ENCODE peak calls at places on chromosomes 4 and X, in four cellular contexts. O is brain pericyte; K is HTR-8/SVneo; D is stimulated activated CD4-positive, alpha-beta T cell treated with anti-CD3 and anti-CD28 coated beads, Interleukin-4, amount 100 ng/mL, for 48 hours. Y is an unnamed sample.

GRCh38 chr4:10143171-10143570 is 26.6 kb upstream of the WDR1 start:
- DNase-seq in O (no peak), K (no peak), D (no peak), Y (no peak)

GRCh38 chr4:86401826-86402225 is 42.0 kb upstream of the MAPK10 start:
- DNase-seq in O (no peak), K (no peak), D (no peak), Y (no peak)

GRCh38 chr4:75593393-75593792 is 36.9 kb downstream of the CDKL2 start:
- DNase-seq in O (no peak), K (no peak), D (no peak), Y (no peak)

GRCh38 chr4:106869551-106869950 is 166.6 kb downstream of the DKK2 start:
- DNase-seq in O (no peak), K (no peak), D (no peak), Y (no peak)

GRCh38 chrX:39874202-39874816 is 223.4 kb downstream of the BCOR start:
- DNase-seq in O (no peak), K (peak; percentile 37), D (peak; percentile 66), Y (no peak)

GRCh38 chrX:76454456-76454927 is 27.0 kb downstream of the MAGEE1 start:
- DNase-seq in O (no peak), K (no peak), D (no peak), Y (no peak)

GRCh38 chr4:149914521-149915115 is 99.0 kb upstream of the IQCM start:
- DNase-seq in O (no peak), K (peak; percentile 45), D (peak; percentile 19), Y (peak; percentile 0)

GRCh38 chr4:1809754-1810502 is 16.8 kb downstream of the FGFR3 start:
- DNase-seq in O (no peak), K (peak; percentile 89), D (peak; percentile 52), Y (peak; percentile 40)

GRCh38 chrX:71577682-71578081 is 555 bp upstream of the GCNA start:
- DNase-seq in O (no peak), K (no peak), D (no peak), Y (no peak)

GRCh38 chrX:129718701-129719100 is 20.1 kb upstream of the XPNPEP2 start:
- DNase-seq in O (no peak), K (no peak), D (no peak), Y (no peak)

GRCh38 chr4:85929926-85930325 is 429.9 kb downstream of the MAPK10 start:
- DNase-seq in O (no peak), K (no peak), D (no peak), Y (no peak)

GRCh38 chr4:152380185-152380584 is 155.7 kb downstream of the FBXW7 start:
- DNase-seq in O (no peak), K (no peak), D (no peak), Y (no peak)

GRCh38 chr4:126046081-126046614 is 731.4 kb downstream of the FAT4 start:
- DNase-seq in O (no peak), K (no peak), D (no peak), Y (no peak)

Y was measured in SW 1271.